ENCODE peak calls at places on chromosomes 3 and 15, in seven cellular contexts. J, P, S, U, T, V and C are unnamed samples.

GRCh38 chr3:48370330-48370708 is 1.7 kb upstream of the FBXW12 start:
- DNase-seq in J (no peak), P (no peak), S (no peak), U (no peak), T (no peak), V (no peak), C (no peak)

GRCh38 chr15:101048191-101049011 is 129.2 kb downstream of the LRRK1 start:
- DNase-seq in J (no peak), P (peak), S (no peak), U (peak), T (no peak), V (no peak), C (peak)

GRCh38 chr3:151894219-151894618 is 20.8 kb downstream of the SUCNR1 start:
- DNase-seq in J (no peak), P (no peak), S (no peak), U (no peak), T (no peak), V (no peak), C (no peak)

GRCh38 chr3:170760174-170760526 is 109.8 kb downstream of the RPL22L1 start:
- DNase-seq in J (no peak), P (no peak), S (no peak), U (no peak), T (no peak), V (no peak), C (no peak)

GRCh38 chr3:14369675-14370669 is 32.4 kb upstream of the SLC6A6 start:
- DNase-seq in J (no peak), P (no peak), S (no peak), U (peak), T (peak), V (no peak), C (no peak)

GRCh38 chr15:71011503-71012155 is 103.6 kb upstream of the THSD4 start:
- DNase-seq in J (no peak), P (no peak), S (peak), U (peak), T (no peak), V (peak), C (no peak)

GRCh38 chr3:170154084-170154483 is 27.4 kb downstream of the PHC3 start:
- DNase-seq in J (no peak), P (no peak), S (no peak), U (no peak), T (no peak), V (no peak), C (no peak)

GRCh38 chr3:184381261-184382224 is 1.7 kb downstream of the CHRD start:
- DNase-seq in J (no peak), P (no peak), S (no peak), U (no peak), T (peak), V (no peak), C (peak)

GRCh38 chr3:140829796-140830195 is 111.8 kb upstream of the SLC25A36 start:
- DNase-seq in J (no peak), P (no peak), S (no peak), U (no peak), T (no peak), V (no peak), C (no peak)

GRCh38 chr3:37825744-37826143 is 35.9 kb upstream of the CTDSPL start:
- DNase-seq in J (no peak), P (no peak), S (no peak), U (no peak), T (no peak), V (no peak), C (no peak)

GRCh38 chr3:179071161-179071568 is 444 bp downstream of the ZMAT3 start:
- DNase-seq in J (peak), P (no peak), S (no peak), U (peak), T (no peak), V (peak), C (no peak)

GRCh38 chr15:78243491-78243941 is 9.2 kb upstream of the ACSBG1 start:
- DNase-seq in J (no peak), P (no peak), S (no peak), U (peak), T (peak), V (peak), C (no peak)

GRCh38 chr15:81087121-81087520 is 46.9 kb upstream of the CFAP161 start:
- DNase-seq in J (no peak), P (no peak), S (no peak), U (no peak), T (no peak), V (no peak), C (no peak)

GRCh38 chr15:73127302-73127936 is 75.2 kb downstream of the NEO1 start:
- DNase-seq in J (no peak), P (peak), S (no peak), U (no peak), T (peak), V (peak), C (no peak)

GRCh38 chr3:194804796-194805195 is 119.1 kb downstream of the FAM43A start:
- DNase-seq in J (no peak), P (no peak), S (no peak), U (no peak), T (no peak), V (no peak), C (no peak)

GRCh38 chr15:90001062-90001682 is at the start of gene ZNF710:
- DNase-seq in J (peak), P (peak), S (no peak), U (peak), T (peak), V (no peak), C (peak)

GRCh38 chr3:133369041-133369440 is 30.8 kb upstream of the BFSP2 start:
- DNase-seq in J (no peak), P (no peak), S (no peak), U (no peak), T (no peak), V (no peak), C (no peak)

GRCh38 chr15:99016680-99017321 is 9.2 kb upstream of the PGPEP1L start:
- DNase-seq in J (no peak), P (no peak), S (peak), U (no peak), T (no peak), V (peak), C (no peak)

GRCh38 chr3:8713901-8714759 is 19.5 kb upstream of the CAV3 start:
- DNase-seq in J (no peak), P (no peak), S (no peak), U (no peak), T (peak), V (no peak), C (no peak)

GRCh38 chr3:8712871-8713360 is 20.7 kb upstream of the CAV3 start:
- DNase-seq in J (no peak), P (no peak), S (no peak), U (no peak), T (no peak), V (no peak), C (no peak)

GRCh38 chr3:8709287-8709686 is 24.3 kb upstream of the CAV3 start:
- DNase-seq in J (no peak), P (no peak), S (no peak), U (no peak), T (no peak), V (no peak), C (no peak)

GRCh38 chr3:8712045-8712870 is 21.3 kb upstream of the CAV3 start:
- DNase-seq in J (no peak), P (no peak), S (no peak), U (no peak), T (no peak), V (peak), C (no peak)

DNA sequence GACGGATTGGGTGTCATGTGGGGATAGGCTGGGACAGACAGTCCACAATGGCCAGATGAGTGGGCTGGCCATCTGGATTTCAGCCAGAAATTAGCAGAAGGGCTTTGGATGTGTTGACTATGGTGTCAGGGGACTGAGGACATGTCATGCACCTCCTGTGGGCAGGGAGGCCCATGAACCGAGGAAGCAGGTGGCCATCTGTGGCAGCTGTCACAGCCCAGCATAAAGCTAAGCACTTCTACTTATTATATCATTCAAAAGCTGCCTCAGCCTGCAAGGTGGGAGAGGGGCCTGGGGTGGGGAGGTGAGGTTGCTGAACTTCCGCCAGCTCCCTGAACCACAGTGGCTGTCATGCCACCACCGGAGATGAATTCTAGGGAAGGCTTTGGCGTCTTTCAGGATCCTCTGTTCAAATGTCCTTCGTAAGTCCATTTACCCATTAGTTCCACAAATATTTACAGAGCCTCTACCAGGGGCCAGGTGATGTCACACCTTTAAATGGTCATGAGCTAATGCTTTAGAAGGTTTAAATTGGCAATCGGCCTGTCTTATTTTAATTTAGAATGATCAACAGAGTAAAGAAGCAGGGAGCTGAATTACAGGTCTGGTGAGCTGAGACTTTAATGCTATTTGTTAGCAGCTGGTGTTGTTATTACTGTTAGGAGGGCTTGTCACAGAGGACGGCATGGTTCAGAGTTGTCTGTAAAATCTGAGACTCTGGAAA is 23.6 kb upstream of the CAV3 start:
- DNase-seq in J (no peak), P (no peak), S (no peak), U (no peak), T (no peak), V (no peak), C (no peak)
- TF ChIP-seq CTCF in J (no peak), P (no peak), S (no peak), U (no peak), T (no peak), V (no peak), C (no peak)

GRCh38 chr3:73188707-73189106 is 127.2 kb downstream of the EBLN2 start:
- DNase-seq in J (no peak), P (no peak), S (no peak), U (no peak), T (no peak), V (no peak), C (no peak)

GRCh38 chr3:73192036-73192738 is 130.7 kb downstream of the EBLN2 start:
- DNase-seq in J (no peak), P (no peak), S (no peak), U (no peak), T (peak), V (no peak), C (no peak)
- TF ChIP-seq CTCF in J (no peak), P (peak), S (no peak), U (no peak), T (peak), V (no peak), C (no peak)

DNA sequence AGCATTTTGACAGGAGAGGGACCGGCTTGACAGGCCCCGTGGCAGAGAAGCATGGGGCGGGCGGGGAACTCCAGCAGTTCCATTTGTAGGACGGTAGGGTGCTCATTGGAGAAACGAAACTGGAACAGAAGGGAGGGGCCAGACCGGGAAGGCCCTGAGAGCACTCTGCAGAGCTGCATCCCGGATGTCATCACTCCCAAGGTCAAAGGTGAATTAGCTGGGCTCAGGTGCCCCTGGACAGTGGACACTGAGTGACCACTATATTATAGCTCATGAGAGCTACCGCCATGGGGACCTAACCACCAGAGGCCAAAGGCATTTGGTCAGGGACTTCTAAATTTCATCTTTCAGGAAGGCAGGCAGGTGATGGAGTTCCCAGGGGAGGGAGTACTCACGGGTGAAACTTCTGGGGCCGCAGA is 7.3 kb downstream of the CSRNP1 start:
- DNase-seq in J (no peak), P (no peak), S (no peak), U (peak), T (no peak), V (no peak), C (peak)
- TF ChIP-seq CTCF in J (no peak), P (peak), S (no peak), U (peak), T (no peak), V (no peak), C (peak)

GRCh38 chr3:158801200-158801599 is 654 bp upstream of the MFSD1 start:
- DNase-seq in J (no peak), P (no peak), S (no peak), U (peak), T (no peak), V (no peak), C (no peak)

GRCh38 chr3:158804441-158804840 is 2.6 kb downstream of the MFSD1 start:
- DNase-seq in J (no peak), P (no peak), S (no peak), U (no peak), T (no peak), V (no peak), C (no peak)

GRCh38 chr3:158801696-158802398 is at the start of gene MFSD1:
- DNase-seq in J (peak), P (peak), S (peak), U (peak), T (peak), V (peak), C (peak)

GRCh38 chr3:158802399-158803023 is 657 bp downstream of the MFSD1 start:
- DNase-seq in J (no peak), P (no peak), S (no peak), U (peak), T (no peak), V (no peak), C (no peak)
- TF ChIP-seq CTCF in J (no peak), P (peak), S (no peak), U (no peak), T (no peak), V (no peak), C (no peak)

DNA sequence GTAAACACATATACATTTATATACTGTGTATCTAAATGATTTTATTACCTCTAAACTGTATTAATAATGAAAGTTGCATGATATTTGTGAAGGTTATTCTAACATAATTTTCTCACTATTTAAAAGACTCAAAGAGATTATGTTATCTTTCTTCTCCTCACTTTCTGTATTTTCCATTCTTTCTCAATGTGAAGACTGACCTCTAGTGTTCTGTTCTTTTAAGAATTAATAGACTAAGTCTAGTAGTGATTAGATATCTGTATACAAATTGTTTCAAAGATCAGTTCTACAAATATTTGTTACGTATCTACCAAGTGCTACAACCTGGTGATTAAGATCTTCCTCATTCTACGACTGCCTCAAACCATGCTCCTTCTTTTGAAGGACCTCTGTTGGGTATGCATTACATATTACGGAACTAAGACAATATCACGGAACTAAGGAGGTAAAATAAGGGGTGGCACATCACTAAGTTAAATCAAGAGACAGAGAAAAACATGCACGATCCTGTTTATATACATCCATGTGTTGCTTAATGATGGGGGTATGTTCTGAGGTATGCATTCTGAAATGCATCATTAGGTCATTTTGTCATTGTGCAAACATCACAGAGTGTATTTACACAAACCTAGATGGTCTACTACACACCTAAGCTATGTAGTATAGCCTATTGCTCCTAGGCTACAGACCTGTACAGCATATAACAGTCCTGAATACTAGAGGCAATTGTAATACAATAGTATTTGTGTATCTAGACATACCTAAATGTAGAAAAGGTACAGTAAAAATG is 161.5 kb upstream of the KBTBD8 start:
- DNase-seq in J (no peak), P (no peak), S (no peak), U (no peak), T (no peak), V (no peak), C (no peak)
- TF ChIP-seq CTCF in J (no peak), P (peak), S (no peak), U (peak), T (no peak), V (peak), C (peak)

GRCh38 chr15:57462391-57462790 is 86.1 kb downstream of the CGNL1 start:
- DNase-seq in J (no peak), P (no peak), S (no peak), U (no peak), T (no peak), V (peak), C (no peak)
- TF ChIP-seq CTCF in J (no peak), P (no peak), S (peak), U (no peak), T (no peak), V (peak), C (no peak)